ENCODE peak calls at places on chromosome 14, in nine cellular contexts. A is pons; C is NB4; O is stimulated activated CD8-positive, alpha-beta memory T cell treated with anti-CD3 and anti-CD28 coated beads, Interleukin-15, amount 100 ng/mL, for 48 hours; T is activated naive CD4-positive, alpha-beta T cell treated with anti-CD3 and anti-CD28 coated beads, Interleukin-2, amount 10 ng/mL, durations not matched to agents 7 days and 5 days; D is omental fat pad; Y is activated CD4-positive, alpha-beta T cell treated with anti-CD3 and anti-CD28 coated beads, Interleukin-2, amount 50 U/mL, for 48 hours; H is HEK293T; N is WTC11. S is an unnamed sample.

GRCh38 chr14:100537701-100538565 is 49.3 kb downstream of the BEGAIN start:
- DNase-seq in Y (no peak), H (no peak), C (no peak), D (peak; percentile 9), A (peak; percentile 66), O (no peak), N (peak; percentile 20), T (peak; percentile 15), S (peak; percentile 78)

GRCh38 chr14:95609398-95609990 is 74.6 kb downstream of the GLRX5 start:
- DNase-seq in H (peak; percentile 60), O (no peak), Y (peak; percentile 24), N (peak; percentile 75), D (no peak), C (peak; percentile 50), A (peak; percentile 6), T (no peak), S (no peak)

GRCh38 chr14:88835661-88836060 is 11.2 kb downstream of the TTC8 start:
- DNase-seq in N (no peak), A (no peak), D (no peak), O (no peak), C (no peak), H (no peak), T (no peak), Y (no peak), S (no peak)

GRCh38 chr14:99853206-99853605 is 60.0 kb downstream of the EML1 start:
- DNase-seq in D (no peak), Y (peak; percentile 3), O (no peak), N (no peak), C (no peak), H (no peak), A (no peak), T (no peak), S (no peak)

GRCh38 chr14:36827861-36828260 is 166.2 kb downstream of the PAX9 start:
- DNase-seq in D (no peak), T (no peak), Y (no peak), N (no peak), A (no peak), H (no peak), O (no peak), C (no peak), S (no peak)

GRCh38 chr14:105315211-105315721 is 718 bp downstream of the PACS2 start:
- DNase-seq in T (peak; percentile 73), A (no peak), H (no peak), O (no peak), N (peak; percentile 57), D (no peak), C (peak; percentile 33), Y (peak; percentile 33), S (peak; percentile 84)

GRCh38 chr14:105042813-105043212 is 21.9 kb upstream of the CDCA4 start:
- DNase-seq in C (no peak), D (no peak), H (no peak), Y (no peak), A (no peak), N (no peak), O (no peak), T (no peak), S (no peak)

GRCh38 chr14:55699131-55700057 is 119.4 kb downstream of the KTN1 start:
- DNase-seq in Y (no peak), N (no peak), D (no peak), A (no peak), H (no peak), C (no peak), O (no peak), T (no peak), S (peak; percentile 78)

GRCh38 chr14:72946491-72946890 is 20.2 kb downstream of the DCAF4 start:
- DNase-seq in O (no peak), Y (no peak), C (no peak), H (no peak), N (no peak), T (no peak), D (no peak), A (no peak), S (no peak)

GRCh38 chr14:68894802-68895201 is 84.3 kb downstream of the ACTN1 start:
- DNase-seq in Y (no peak), T (no peak), C (no peak), H (no peak), A (no peak), O (no peak), D (no peak), N (no peak), S (no peak)

GRCh38 chr14:62661818-62662217 is 383.4 kb downstream of the KCNH5 start:
- DNase-seq in C (no peak), H (no peak), T (no peak), N (no peak), Y (no peak), O (no peak), A (no peak), D (no peak), S (no peak)

GRCh38 chr14:104726600-104727451 is 2.8 kb downstream of the ADSS1 start:
- DNase-seq in A (no peak), C (peak; percentile 38), N (no peak), Y (no peak), T (no peak), O (no peak), H (no peak), D (no peak), S (no peak)

GRCh38 chr14:102187044-102187443 is 47.3 kb downstream of the WDR20 start:
- DNase-seq in N (no peak), A (no peak), H (no peak), Y (no peak), O (no peak), D (no peak), T (no peak), C (no peak), S (no peak)

GRCh38 chr14:60647081-60647836 is 2.0 kb downstream of the SIX1 start:
- DNase-seq in A (no peak), C (peak; percentile 21), T (no peak), N (peak; percentile 49), H (no peak), D (no peak), Y (no peak), O (no peak), S (peak; percentile 75)

GRCh38 chr14:61296707-61297502 is 15.8 kb upstream of the TMEM30B start:
- DNase-seq in A (peak; percentile 43), N (no peak), T (no peak), O (no peak), C (peak; percentile 32), H (peak; percentile 31), Y (no peak), D (no peak), S (no peak)

S was measured in RWPE2.